ENCODE peak calls at places on chromosomes 1 and 21, in five cellular contexts. E is body of pancreas, M is spleen, I is H54, H is IMR-90. B is an unnamed sample.

GRCh38 chr21:32819702-32820101 is 48.1 kb upstream of the PAXBP1 start:
- DNase-seq in H (peak), E (peak), M (no peak), I (no peak), B (peak)

GRCh38 chr21:45836694-45837670 is 144.6 kb upstream of the COL6A1 start:
- DNase-seq in H (no peak), E (no peak), I (no peak), M (no peak), B (no peak)

GRCh38 chr1:222654849-222655248 is 37.0 kb downstream of the MIA3 start:
- DNase-seq in I (no peak), M (peak), E (peak), H (no peak), B (peak)

GRCh38 chr1:166164995-166165660 is 1.7 kb downstream of the FAM78B start:
- DNase-seq in M (peak), H (peak), I (no peak), E (peak), B (peak)

GRCh38 chr1:169892819-169893644 is 664 bp downstream of the SCYL3 start:
- DNase-seq in M (no peak), H (peak), I (peak), E (peak), B (peak)

GRCh38 chr1:88276158-88276557 is 407.9 kb upstream of the PKN2 start:
- DNase-seq in M (no peak), H (peak), E (no peak), I (peak), B (no peak)

GRCh38 chr1:227604446-227604845 is 41.1 kb downstream of the ZNF678 start:
- DNase-seq in M (no peak), I (no peak), H (no peak), E (no peak), B (no peak)

GRCh38 chr1:181486098-181486420 is 2.7 kb downstream of the CACNA1E start:
- DNase-seq in I (no peak), E (no peak), H (no peak), M (no peak), B (no peak)

GRCh38 chr1:245179706-245180105 is 24.9 kb downstream of the KIF26B start:
- DNase-seq in H (no peak), M (no peak), I (no peak), E (no peak), B (no peak)

GRCh38 chr1:114035304-114035700 is 56.0 kb downstream of the OLFML3 start:
- DNase-seq in I (no peak), M (no peak), E (no peak), H (no peak), B (no peak)

GRCh38 chr1:167003711-167004110 is 14.6 kb downstream of the MAEL start:
- DNase-seq in M (no peak), H (no peak), I (no peak), E (no peak), B (no peak)

GRCh38 chr1:31744165-31744888 is 19.8 kb downstream of the ADGRB2 start:
- DNase-seq in M (peak), H (no peak), E (no peak), I (no peak), B (no peak)

GRCh38 chr1:220219136-220219442 is 53.2 kb downstream of the RAB3GAP2 start:
- DNase-seq in H (peak), I (no peak), M (no peak), E (no peak), B (no peak)

GRCh38 chr1:211606914-211607751 is 28.2 kb upstream of the SLC30A1 start:
- DNase-seq in I (no peak), E (peak), H (no peak), M (peak), B (peak)

GRCh38 chr1:16006010-16006409 is 2.0 kb downstream of the SRARP start:
- DNase-seq in E (no peak), H (no peak), I (no peak), M (peak), B (no peak)

GRCh38 chr1:117905019-117905418 is 24.4 kb downstream of the GDAP2 start:
- DNase-seq in E (no peak), M (no peak), I (no peak), H (no peak), B (no peak)

GRCh38 chr1:227885648-227886502 is 61.9 kb downstream of the WNT9A start:
- DNase-seq in M (peak), I (peak), H (peak), E (peak), B (peak)

GRCh38 chr1:227901906-227902640 is 45.7 kb downstream of the WNT9A start:
- DNase-seq in M (peak), H (peak), I (peak), E (no peak), B (no peak)

GRCh38 chr1:224959121-224959520 is 29.6 kb downstream of the DNAH14 start:
- DNase-seq in H (no peak), E (no peak), I (no peak), M (no peak), B (no peak)

GRCh38 chr1:153395136-153395685 is 4.3 kb upstream of the S100A8 start:
- DNase-seq in H (no peak), M (no peak), I (peak), E (no peak), B (no peak)

GRCh38 chr1:11728126-11728806 is 7.7 kb upstream of the AGTRAP start:
- DNase-seq in E (no peak), M (no peak), H (no peak), I (no peak), B (no peak)

GRCh38 chr1:40478276-40478675 is 1.2 kb downstream of the ZFP69 start:
- DNase-seq in M (no peak), I (no peak), H (no peak), E (no peak), B (no peak)

GRCh38 chr1:231770776-231771175 is 144.2 kb downstream of the DISC1 start:
- DNase-seq in E (no peak), I (no peak), H (no peak), M (no peak), B (no peak)

GRCh38 chr1:113903496-113904291 is 905 bp downstream of the AP4B1 start:
- DNase-seq in H (no peak), I (no peak), M (no peak), E (no peak), B (no peak)

GRCh38 chr1:29124366-29125236 is 898 bp upstream of the TMEM200B start:
- DNase-seq in M (peak), E (peak), H (peak), I (peak), B (peak)

GRCh38 chr1:16241116-16241763 is 4.3 kb upstream of the CPLANE2 start:
- DNase-seq in H (no peak), E (no peak), I (no peak), M (no peak), B (no peak)

GRCh38 chr1:248872752-248873408 is 14.0 kb upstream of the ZNF692 start:
- DNase-seq in M (peak), I (no peak), E (peak), H (peak), B (peak)

GRCh38 chr1:30379684-30380624 is 343.4 kb downstream of the MATN1 start:
- DNase-seq in M (peak), H (peak), I (peak), E (peak), B (peak)

GRCh38 chr1:41073971-41074370 is 52.4 kb upstream of the SLFNL1 start:
- DNase-seq in H (peak), E (no peak), I (peak), M (no peak), B (no peak)

GRCh38 chr1:182189535-182190066 is 128.1 kb upstream of the ZNF648 start:
- DNase-seq in M (no peak), I (no peak), H (no peak), E (no peak), B (no peak)

GRCh38 chr1:158095737-158096335 is 84.9 kb upstream of the CD1D start:
- DNase-seq in I (peak), E (peak), H (peak), M (peak), B (no peak)

GRCh38 chr21:14762734-14763694 is 216.9 kb upstream of the SAMSN1 start:
- DNase-seq in H (no peak), E (no peak), I (no peak), M (no peak), B (no peak)

GRCh38 chr1:225458222-225458631 is 30.4 kb upstream of the LBR start:
- DNase-seq in I (no peak), H (peak), M (no peak), E (no peak), B (no peak)

GRCh38 chr1:201266774-201267173 is 16.5 kb upstream of the PKP1 start:
- DNase-seq in E (no peak), I (peak), M (no peak), H (peak), B (no peak)

GRCh38 chr21:33915368-33916199 is at the start of gene ATP5PO:
- DNase-seq in M (peak), H (peak), I (peak), E (peak), B (peak)
- TF ChIP-seq POLR2A in M (peak), H (peak), I (peak), E (peak), B (peak)

DNA sequence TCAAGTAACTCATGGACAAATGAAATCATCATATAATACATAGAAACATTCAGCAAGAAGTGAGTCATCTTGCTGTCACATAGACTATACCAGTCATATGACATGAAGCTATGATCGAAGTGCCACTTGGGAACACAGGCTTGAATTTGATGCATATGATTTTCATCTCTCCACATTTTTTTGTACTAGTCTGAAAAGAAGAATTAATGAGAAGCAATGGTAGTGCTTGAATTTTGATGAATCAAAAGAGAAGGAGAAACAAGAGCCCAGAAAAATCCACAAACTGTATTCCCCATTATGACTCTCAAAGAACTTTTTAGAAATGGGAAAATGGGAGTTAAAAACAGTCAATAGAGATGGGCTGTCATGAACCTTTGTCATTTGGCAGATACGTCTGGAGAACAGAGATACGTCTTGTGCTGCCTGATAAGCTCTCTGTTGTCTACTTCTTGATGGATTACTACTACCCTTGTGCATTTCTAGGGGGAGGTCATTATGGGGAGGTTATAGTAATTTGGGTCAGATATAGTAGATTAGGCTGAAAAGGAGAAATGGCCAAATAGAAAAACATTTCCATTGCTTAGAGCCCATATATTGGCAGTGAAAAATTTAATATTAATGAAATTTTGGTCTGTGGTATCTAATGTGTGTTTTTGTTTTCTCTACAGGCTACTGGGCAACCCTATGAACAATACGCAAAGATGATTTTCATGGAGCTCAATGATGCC is 8.0 kb upstream of the LEPR start:
- DNase-seq in I (no peak), M (no peak), H (no peak), E (no peak), B (no peak)
- TF ChIP-seq POLR2A in I (no peak), M (no peak), H (no peak), E (no peak), B (no peak)

DNA sequence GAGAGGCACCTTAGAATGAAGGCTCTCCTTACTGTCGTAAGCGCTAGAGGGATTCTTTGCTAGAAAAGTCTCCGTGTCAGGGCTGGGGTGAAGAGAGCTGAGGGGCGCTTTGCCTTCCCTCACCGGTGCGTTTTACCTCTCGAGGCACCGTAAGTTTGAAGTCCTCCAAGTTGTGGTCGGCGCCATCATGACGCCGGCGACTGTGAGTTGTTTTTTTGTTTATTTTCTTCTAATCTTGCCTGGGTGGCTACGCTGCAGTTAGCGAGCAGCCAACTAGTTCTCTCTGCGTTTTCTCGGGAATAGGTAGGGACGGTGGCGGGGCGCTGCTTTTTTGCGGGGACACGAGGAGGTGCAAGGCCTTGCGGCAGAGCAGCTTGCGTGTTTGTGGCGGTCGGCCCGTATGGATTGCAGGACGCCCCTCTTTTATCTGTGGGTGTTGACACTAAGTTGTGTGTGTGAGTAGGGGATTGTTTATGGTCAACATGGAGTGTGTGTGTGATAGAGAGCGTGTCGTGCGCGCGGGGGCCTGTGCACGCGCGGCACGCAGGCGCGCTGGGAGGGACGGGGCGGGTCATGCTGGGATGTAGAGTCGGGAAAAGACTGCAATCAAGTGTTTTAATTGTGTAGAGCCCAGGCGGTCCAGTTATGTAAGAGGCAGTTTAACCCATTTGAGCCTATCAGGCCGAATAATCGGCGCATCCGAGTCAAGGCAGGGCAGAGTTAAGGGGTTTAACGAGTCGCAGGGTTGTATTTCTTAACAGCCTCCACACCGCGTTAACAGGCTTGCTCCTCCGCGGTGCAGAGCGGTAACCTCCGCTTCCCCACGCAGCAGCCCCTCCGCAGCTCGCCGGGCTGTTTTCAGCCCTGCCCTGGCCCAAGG is 1.1 kb upstream of the NEGR1 start:
- DNase-seq in I (peak), H (peak), E (peak), M (peak), B (peak)
- TF ChIP-seq POLR2A in I (peak), H (no peak), E (no peak), M (no peak), B (no peak)

GRCh38 chr1:206557636-206558473 is 50.5 kb downstream of the RASSF5 start:
- DNase-seq in I (no peak), E (peak), M (peak), H (no peak), B (no peak)

GRCh38 chr1:206555473-206555935 is 48.2 kb downstream of the RASSF5 start:
- DNase-seq in H (no peak), M (peak), I (no peak), E (no peak), B (peak)

GRCh38 chr1:206558794-206559660 is 51.7 kb downstream of the RASSF5 start:
- DNase-seq in E (no peak), H (no peak), M (no peak), I (no peak), B (no peak)

GRCh38 chr1:206556047-206556747 is 48.9 kb downstream of the RASSF5 start:
- DNase-seq in M (no peak), E (no peak), I (no peak), H (no peak), B (no peak)

GRCh38 chr1:206556748-206557635 is 49.7 kb downstream of the RASSF5 start:
- DNase-seq in I (peak), E (peak), M (peak), H (peak), B (peak)
- TF ChIP-seq POLR2A in I (peak), E (no peak), M (peak), H (no peak), B (no peak)

GRCh38 chr1:1347026-1347595 is 2.1 kb downstream of the DVL1 start:
- DNase-seq in E (no peak), H (no peak), M (no peak), I (no peak), B (no peak)

GRCh38 chr1:1346501-1346890 is 2.7 kb downstream of the DVL1 start:
- DNase-seq in I (no peak), E (no peak), M (no peak), H (no peak), B (no peak)

GRCh38 chr1:1347663-1348419 is 1.4 kb downstream of the DVL1 start:
- DNase-seq in E (peak), H (peak), I (peak), M (no peak), B (no peak)

GRCh38 chr1:1349256-1350012 is at the start of gene DVL1:
- DNase-seq in M (peak), I (no peak), H (peak), E (peak), B (peak)

GRCh38 chr1:1348420-1349255 is 580 bp downstream of the DVL1 start:
- DNase-seq in H (peak), M (peak), I (no peak), E (peak), B (no peak)
- TF ChIP-seq POLR2A in H (no peak), M (no peak), I (no peak), E (no peak), B (no peak)

DNA sequence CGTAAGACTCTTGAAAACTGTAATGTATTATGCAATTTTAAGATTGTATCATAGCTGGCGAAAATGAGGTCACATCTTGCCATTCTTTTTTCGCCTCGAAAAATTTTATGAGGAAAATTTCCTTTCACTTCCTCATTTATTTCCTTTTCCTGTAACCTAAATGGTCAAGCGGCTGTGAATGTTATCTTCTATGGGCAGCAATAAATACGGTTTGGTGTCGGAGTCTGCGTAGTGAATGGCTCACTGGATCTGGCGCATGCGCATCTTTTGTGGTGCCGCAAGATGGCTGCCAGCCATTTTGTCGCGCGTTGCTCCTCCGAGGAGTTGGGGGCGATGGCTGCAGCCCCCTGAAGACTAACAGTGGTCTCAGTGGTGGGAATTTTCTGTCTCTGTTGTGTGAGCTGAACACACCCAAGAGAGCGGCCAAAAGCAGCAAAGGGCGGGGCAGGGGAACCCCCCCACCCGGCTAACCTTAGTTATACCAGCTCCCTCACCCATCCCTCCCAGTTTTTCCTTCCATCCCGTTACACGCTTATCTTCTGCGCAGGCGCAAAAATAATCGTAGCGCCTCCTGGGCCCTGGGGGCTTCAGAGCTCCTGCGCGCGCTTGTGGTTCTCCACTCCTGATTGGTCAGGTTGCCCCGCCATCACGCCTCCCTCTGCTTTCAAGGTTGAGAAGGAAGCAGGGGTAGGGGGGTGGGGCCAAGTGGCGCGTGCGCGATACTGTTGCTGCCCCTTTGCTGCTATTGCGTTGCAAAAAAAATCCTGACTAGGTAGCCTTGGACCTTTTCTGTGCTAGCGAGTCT is at the start of gene RPRD2:
- DNase-seq in M (peak), E (peak), I (peak), H (peak), B (peak)
- TF ChIP-seq POLR2A in M (no peak), E (peak), I (peak), H (peak), B (peak)

GRCh38 chr1:236545621-236546169 is 21.9 kb downstream of the LGALS8 start:
- DNase-seq in H (no peak), M (no peak), E (no peak), I (no peak), B (no peak)
- TF ChIP-seq POLR2A in H (no peak), M (no peak), E (no peak), I (no peak), B (no peak)

GRCh38 chr1:234609528-234610042 is 393 bp downstream of the IRF2BP2 start:
- DNase-seq in E (no peak), M (peak), H (no peak), I (no peak), B (no peak)

GRCh38 chr1:234608720-234609527 is 1.1 kb downstream of the IRF2BP2 start:
- DNase-seq in I (no peak), E (peak), M (peak), H (no peak), B (peak)

GRCh38 chr1:234606731-234607090 is 3.3 kb downstream of the IRF2BP2 start:
- DNase-seq in I (no peak), M (no peak), H (no peak), E (no peak), B (no peak)

GRCh38 chr1:234607091-234608025 is 2.6 kb downstream of the IRF2BP2 start:
- DNase-seq in I (no peak), H (no peak), M (peak), E (peak), B (peak)

GRCh38 chr1:234608026-234608719 is 1.8 kb downstream of the IRF2BP2 start:
- DNase-seq in M (peak), E (peak), H (peak), I (peak), B (peak)
- TF ChIP-seq POLR2A in M (no peak), E (peak), H (peak), I (no peak), B (no peak)

GRCh38 chr1:19483261-19483660 is 2.1 kb downstream of the CAPZB start:
- DNase-seq in H (no peak), I (no peak), M (no peak), E (no peak), B (no peak)
- TF ChIP-seq POLR2A in H (no peak), I (no peak), M (no peak), E (no peak), B (no peak)

DNA sequence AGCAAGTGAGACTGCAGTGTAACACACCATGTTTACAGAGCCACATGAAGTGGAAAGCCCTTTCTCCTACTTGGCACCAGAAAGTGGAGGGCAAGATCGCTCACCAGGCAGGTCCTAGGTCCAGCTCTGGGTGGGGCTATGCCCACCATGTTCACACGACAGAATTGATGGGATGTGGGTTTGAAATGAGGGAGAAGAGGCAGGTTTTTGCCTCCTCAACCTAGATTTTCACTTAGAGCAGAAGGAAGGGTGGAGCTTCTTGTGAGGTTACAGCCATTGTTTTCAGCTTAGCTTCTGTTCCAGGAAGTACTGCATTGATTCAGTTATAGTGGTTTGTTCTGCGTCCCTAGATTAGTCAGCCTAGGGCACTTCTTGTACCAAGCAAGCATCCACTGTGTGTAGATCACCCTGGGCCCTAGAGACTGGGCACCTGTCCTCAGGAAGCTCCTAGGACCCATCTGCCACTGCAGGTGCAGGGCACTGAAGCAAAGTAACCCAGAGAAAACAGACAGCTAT is 2.3 kb downstream of the CD53 start:
- DNase-seq in H (no peak), I (no peak), M (peak), E (peak), B (no peak)
- TF ChIP-seq POLR2A in H (no peak), I (no peak), M (peak), E (no peak), B (no peak)

B was measured in heart left ventricle.